ENCODE peak calls at places on chromosomes 13 and 19, in seven cellular contexts. K is HFFc6, D is GM10248, O is GM23338, V is H9, P is mesothelial cell of epicardium, B is nephron progenitor cell. T is an unnamed sample.
A peak's percentile ranks its signal among the peaks of the same experiment; 100 is the strongest.

GRCh38 chr13:39273953-39274352 is 235.7 kb downstream of the NHLRC3 start:
- DNase-seq in K (no peak), D (no peak), O (peak; percentile 55), V (peak; percentile 38), P (no peak), B (no peak), T (no peak)

GRCh38 chr19:17797397-17798201 is 2.7 kb downstream of the B3GNT3 start:
- DNase-seq in K (peak; percentile 66), D (no peak), O (no peak), V (no peak), P (no peak), B (no peak), T (no peak)

GRCh38 chr13:39777527-39778061 is 122.1 kb downstream of the COG6 start:
- DNase-seq in K (peak; percentile 97), D (no peak), O (peak; percentile 39), V (no peak), P (no peak), B (no peak), T (no peak)

GRCh38 chr13:45548281-45548680 is 67.3 kb downstream of the ERICH6B start:
- DNase-seq in K (no peak), D (no peak), O (peak; percentile 16), V (no peak), P (no peak), B (no peak), T (no peak)

GRCh38 chr13:36666482-36667264 is 7.1 kb upstream of the SERTM1 start:
- DNase-seq in K (no peak), D (no peak), O (no peak), V (no peak), P (no peak), B (no peak), T (no peak)

GRCh38 chr19:28074773-28075172 is 1138.2 kb downstream of the UQCRFS1 start:
- DNase-seq in K (no peak), D (peak; percentile 50), O (no peak), V (no peak), P (no peak), B (no peak), T (no peak)

GRCh38 chr19:1131718-1132552 is 28.1 kb downstream of the GPX4 start:
- DNase-seq in K (peak; percentile 89), D (peak; percentile 89), O (peak; percentile 89), V (peak; percentile 73), P (peak; percentile 73), B (peak; percentile 73), T (peak; percentile 76)

GRCh38 chr19:10010247-10010691 is at the start of gene COL5A3:
- DNase-seq in K (no peak), D (no peak), O (peak; percentile 72), V (peak; percentile 59), P (no peak), B (peak; percentile 48), T (no peak)

GRCh38 chr13:48533986-48534600 is 1.2 kb upstream of the RCBTB2 start:
- DNase-seq in K (no peak), D (no peak), O (no peak), V (no peak), P (no peak), B (no peak), T (no peak)

GRCh38 chr13:109743706-109744453 is 42.5 kb downstream of the IRS2 start:
- DNase-seq in K (peak; percentile 49), D (no peak), O (no peak), V (peak; percentile 43), P (no peak), B (no peak), T (no peak)

GRCh38 chr13:80338781-80339577 is 1.9 kb downstream of the SPRY2 start:
- DNase-seq in K (peak; percentile 77), D (peak; percentile 40), O (peak; percentile 72), V (peak; percentile 68), P (peak; percentile 62), B (peak; percentile 79), T (peak; percentile 24)

GRCh38 chr13:75365724-75366173 is 116.2 kb downstream of the TBC1D4 start:
- DNase-seq in K (peak; percentile 91), D (peak; percentile 52), O (peak; percentile 39), V (no peak), P (no peak), B (no peak), T (no peak)

DNA sequence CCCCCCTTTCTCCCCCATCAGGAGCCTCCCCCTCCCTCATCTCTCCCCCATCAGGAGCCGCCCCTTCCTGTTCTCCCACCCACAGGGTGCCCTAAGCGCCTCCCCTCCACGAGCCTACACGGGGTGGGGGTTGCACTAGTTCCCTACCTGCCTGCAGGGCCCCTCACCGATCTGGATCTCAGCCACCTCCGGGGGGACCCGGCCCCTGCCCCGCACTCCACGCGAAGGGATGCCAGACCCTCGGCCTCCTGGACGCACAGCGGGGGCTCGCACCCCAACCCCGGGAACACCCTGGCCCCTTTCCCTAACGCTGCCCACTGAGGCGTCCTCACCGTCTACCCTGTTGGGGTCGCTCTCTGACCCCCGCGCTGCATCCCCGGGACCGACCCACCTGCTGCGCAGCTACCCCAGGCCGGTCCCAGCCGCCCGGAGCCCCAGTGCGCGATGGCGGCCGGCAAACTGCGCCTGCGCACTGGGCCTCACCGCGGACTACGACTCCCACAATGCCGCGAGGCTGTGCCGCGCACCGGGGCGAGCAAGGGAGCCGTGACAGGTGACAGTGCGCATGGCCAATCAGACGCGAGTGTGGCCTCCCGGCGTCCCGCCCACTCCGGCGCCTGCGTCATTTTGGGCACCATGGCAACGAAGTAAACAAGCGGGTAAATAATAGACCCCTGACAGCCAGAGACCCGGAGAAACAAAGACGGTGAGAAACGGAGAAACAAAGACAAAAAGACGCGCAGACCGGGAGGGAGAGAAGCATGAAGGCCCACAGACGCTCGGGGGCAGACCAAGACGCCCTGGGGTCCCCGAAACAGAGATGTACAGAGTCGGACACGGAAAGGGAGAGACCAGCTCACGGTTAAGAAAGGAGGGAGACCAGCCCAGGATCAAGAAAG is at the start of gene ZSCAN18:
- DNase-seq in K (peak; percentile 5), D (peak; percentile 91), O (peak; percentile 99), V (peak; percentile 99), P (peak; percentile 99), B (peak; percentile 99), T (peak; percentile 98)
- TF ChIP-seq CTCF in K (no peak), D (no peak), O (no peak), V (no peak), P (no peak), B (no peak), T (no peak)

GRCh38 chr19:12676384-12676792 is 5.3 kb downstream of the DHPS start:
- DNase-seq in K (peak; percentile 68), D (peak; percentile 82), O (peak; percentile 96), V (peak; percentile 92), P (peak; percentile 92), B (peak; percentile 96), T (peak; percentile 77)

GRCh38 chr19:12676928-12677327 is 4.8 kb downstream of the DHPS start:
- DNase-seq in K (no peak), D (no peak), O (no peak), V (no peak), P (no peak), B (no peak), T (no peak)

GRCh38 chr19:12672744-12673143 is 6.1 kb downstream of the WDR83 start:
- DNase-seq in K (no peak), D (no peak), O (peak; percentile 49), V (no peak), P (no peak), B (no peak), T (no peak)

GRCh38 chr19:12675377-12675776 is 6.3 kb downstream of the DHPS start:
- DNase-seq in K (no peak), D (no peak), O (no peak), V (no peak), P (no peak), B (no peak), T (no peak)

GRCh38 chr19:12675940-12676339 is 5.7 kb downstream of the DHPS start:
- DNase-seq in K (no peak), D (no peak), O (no peak), V (no peak), P (no peak), B (no peak), T (no peak)
- TF ChIP-seq CTCF in K (no peak), D (no peak), O (no peak), V (no peak), P (no peak), B (no peak), T (no peak)

GRCh38 chr19:45347570-45348366 is 7.2 kb downstream of the KLC3 start:
- DNase-seq in K (no peak), D (no peak), O (no peak), V (no peak), P (no peak), B (no peak), T (no peak)

GRCh38 chr19:45344621-45345505 is 4.3 kb downstream of the KLC3 start:
- DNase-seq in K (no peak), D (no peak), O (no peak), V (no peak), P (no peak), B (no peak), T (no peak)

GRCh38 chr19:45345506-45345860 is 4.9 kb downstream of the KLC3 start:
- DNase-seq in K (no peak), D (no peak), O (no peak), V (no peak), P (no peak), B (no peak), T (no peak)

GRCh38 chr19:45348367-45349125 is 8.0 kb downstream of the KLC3 start:
- DNase-seq in K (no peak), D (no peak), O (no peak), V (no peak), P (no peak), B (no peak), T (no peak)

GRCh38 chr19:45346449-45346848 is 5.9 kb downstream of the KLC3 start:
- DNase-seq in K (no peak), D (no peak), O (peak; percentile 80), V (peak; percentile 75), P (no peak), B (no peak), T (no peak)
- TF ChIP-seq CTCF in K (no peak), D (no peak), O (no peak), V (peak; percentile 39), P (no peak), B (no peak), T (no peak)

GRCh38 chr13:49553888-49554287 is 31.5 kb downstream of the RCBTB1 start:
- DNase-seq in K (no peak), D (no peak), O (no peak), V (no peak), P (no peak), B (no peak), T (no peak)

GRCh38 chr13:49559006-49559405 is 26.4 kb downstream of the RCBTB1 start:
- DNase-seq in K (no peak), D (no peak), O (no peak), V (no peak), P (no peak), B (no peak), T (no peak)

GRCh38 chr13:49551245-49551644 is 34.1 kb downstream of the RCBTB1 start:
- DNase-seq in K (no peak), D (no peak), O (no peak), V (no peak), P (no peak), B (no peak), T (no peak)

GRCh38 chr13:49549289-49549688 is 36.1 kb downstream of the RCBTB1 start:
- DNase-seq in K (no peak), D (no peak), O (peak; percentile 46), V (peak; percentile 37), P (no peak), B (no peak), T (no peak)

DNA sequence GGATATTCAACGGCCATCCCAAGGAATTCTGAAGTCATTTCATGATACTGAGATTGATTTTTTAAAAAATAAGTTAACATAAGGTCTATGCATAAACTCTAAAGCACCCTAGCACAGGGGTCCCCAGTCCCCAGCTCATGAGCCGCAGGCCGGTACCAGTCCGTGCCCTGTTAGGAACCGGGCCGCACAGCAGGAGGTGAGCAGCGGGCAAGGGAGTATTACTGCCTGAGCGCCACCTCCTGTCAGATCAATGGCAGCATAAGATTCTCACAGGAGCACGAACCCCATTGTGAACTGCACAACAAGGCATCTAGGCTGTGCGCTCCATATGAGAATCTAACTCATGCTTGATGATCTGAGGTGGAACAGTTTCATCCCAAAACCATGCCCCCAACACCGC is 31.0 kb downstream of the RCBTB1 start:
- DNase-seq in K (no peak), D (no peak), O (peak; percentile 22), V (no peak), P (no peak), B (no peak), T (no peak)
- TF ChIP-seq CTCF in K (no peak), D (no peak), O (peak; percentile 30), V (no peak), P (no peak), B (no peak), T (no peak)

T was measured in activated B cell treated with CpG ODN at 0.5 μM for 24 hours.